ENCODE peak calls at places on chromosomes 12 and 14, in ten cellular contexts. J, I, O, H, Y, K, U, M, N and S are unnamed samples. For H3K36me3, the result is how much of the 10 kb centered on the place peaks cover.

GRCh38 chr14:65780566-65780965 is 368.0 kb downstream of the FUT8 start:
- DNase-seq in K (no peak), J (no peak), H (no peak), I (no peak), O (no peak), Y (no peak), M (no peak), N (no peak), U (no peak), S (no peak)

GRCh38 chr12:122847516-122847836 is 12.2 kb downstream of the HIP1R start:
- DNase-seq in M (no peak), H (no peak), J (no peak), Y (no peak), U (no peak), N (no peak), K (no peak), I (no peak), O (no peak), S (no peak)

GRCh38 chr12:53160673-53161072 is 19.8 kb upstream of the ZNF740 start:
- DNase-seq in I (no peak), U (peak), O (no peak), J (peak), Y (no peak), M (no peak), K (no peak), H (no peak), N (no peak), S (no peak)

GRCh38 chr14:89138846-89139245 is 278.2 kb downstream of the FOXN3 start:
- DNase-seq in M (no peak), O (no peak), I (no peak), K (no peak), U (no peak), J (no peak), H (no peak), Y (no peak), N (no peak), S (no peak)

GRCh38 chr12:57534991-57535543 is 11.9 kb downstream of the DCTN2 start:
- DNase-seq in H (no peak), M (no peak), K (no peak), U (no peak), O (no peak), I (no peak), N (no peak), Y (no peak), J (no peak), S (no peak)

GRCh38 chr12:10278104-10278503 is 29.6 kb upstream of the KLRD1 start:
- DNase-seq in Y (no peak), I (no peak), J (no peak), N (no peak), K (no peak), M (no peak), O (no peak), U (no peak), H (no peak), S (no peak)

GRCh38 chr12:100652488-100652887 is 79.0 kb downstream of the GAS2L3 start:
- DNase-seq in U (no peak), O (no peak), N (no peak), I (no peak), M (no peak), J (no peak), K (no peak), Y (no peak), H (no peak), S (no peak)

GRCh38 chr12:113102811-113103210 is 32.8 kb downstream of the RASAL1 start:
- DNase-seq in N (no peak), K (no peak), U (no peak), O (no peak), M (no peak), J (no peak), I (no peak), H (no peak), Y (no peak), S (no peak)

GRCh38 chr14:74551903-74552371 is 58.4 kb downstream of the ISCA2 start:
- DNase-seq in N (no peak), I (no peak), H (peak), K (no peak), O (peak), Y (no peak), U (peak), J (peak), M (no peak), S (no peak)

GRCh38 chr12:58253663-58254062 is 312.3 kb downstream of the ATP23 start:
- DNase-seq in O (no peak), M (no peak), Y (no peak), J (peak), K (peak), N (no peak), U (no peak), I (no peak), H (no peak), S (peak)

GRCh38 chr14:106823552-106823951 is 1297.2 kb downstream of the TMEM121 start:
- DNase-seq in M (no peak), K (no peak), N (no peak), U (no peak), Y (no peak), O (no peak), I (no peak), J (no peak), H (no peak), S (no peak)

GRCh38 chr12:93924367-93924766 is 224.0 kb upstream of the PLXNC1 start:
- DNase-seq in Y (no peak), U (no peak), I (no peak), J (no peak), H (no peak), N (no peak), M (peak), K (no peak), O (no peak), S (no peak)

GRCh38 chr14:92624764-92625163 is 111.2 kb downstream of the RIN3 start:
- DNase-seq in U (no peak), Y (no peak), J (no peak), K (no peak), N (no peak), O (no peak), H (no peak), M (no peak), I (no peak), S (no peak)

GRCh38 chr14:75879031-75879430 is 102.8 kb downstream of the TGFB3 start:
- DNase-seq in N (no peak), O (no peak), Y (no peak), J (peak), M (no peak), I (no peak), K (peak), H (no peak), U (no peak), S (peak)

GRCh38 chr12:54634795-54635194 is at the start of gene LACRT:
- DNase-seq in I (no peak), N (no peak), O (no peak), H (no peak), J (no peak), K (no peak), Y (no peak), U (no peak), M (no peak), S (no peak)

GRCh38 chr14:71362920-71363584 is 455.8 kb downstream of the PCNX1 start:
- DNase-seq in O (no peak), H (no peak), Y (no peak), I (no peak), J (peak), U (no peak), K (peak), N (no peak), M (no peak), S (no peak)

GRCh38 chr14:64971890-64972785 is at the start of gene RAB15:
- DNase-seq in J (peak), M (peak), O (peak), K (peak), Y (no peak), H (peak), N (peak), I (peak), U (peak), S (no peak)

GRCh38 chr12:105477873-105478272 is 147.4 kb downstream of the C12orf75 start:
- DNase-seq in H (peak), Y (no peak), U (no peak), O (no peak), J (no peak), I (no peak), M (no peak), N (no peak), K (no peak), S (no peak)

GRCh38 chr14:71358209-71358931 is 451.1 kb downstream of the PCNX1 start:
- DNase-seq in U (no peak), Y (no peak), I (no peak), K (no peak), H (no peak), M (no peak), O (no peak), N (no peak), J (no peak), S (no peak)

DNA sequence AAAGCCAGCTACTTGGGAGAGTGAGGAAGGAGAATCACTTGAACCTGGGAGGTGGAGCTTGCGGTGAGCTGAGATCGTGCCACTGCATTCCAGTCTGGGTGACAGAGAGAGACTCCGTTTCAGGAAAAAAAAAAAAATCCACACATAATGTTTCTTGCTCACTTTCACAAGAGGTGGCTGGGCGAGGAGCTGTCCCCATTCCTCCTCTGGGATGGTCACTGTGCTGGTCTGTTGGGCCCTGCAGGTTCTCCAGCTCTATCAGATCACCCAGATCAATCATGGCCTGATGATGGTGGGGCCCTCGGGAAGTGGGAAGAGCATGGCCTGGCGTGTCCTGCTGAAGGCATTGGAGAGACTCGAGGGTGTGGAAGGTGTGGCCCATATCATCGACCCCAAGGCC is 47.3 kb downstream of the DYNC1H1 start:
- DNase-seq in H (no peak), J (no peak), U (no peak), M (no peak), N (no peak), Y (no peak), K (no peak), I (no peak), O (no peak), S (no peak)
- H3K36me3 ChIP-seq in H (half or more), J (half or more), U (half or more), M (half or more), N (under half), Y (under half), K (half or more), I (half or more), O (half or more), S (half or more)

GRCh38 chr14:67472726-67473125 is 15.8 kb downstream of the TMEM229B start:
- DNase-seq in K (no peak), Y (no peak), I (no peak), J (no peak), H (no peak), O (no peak), U (no peak), N (no peak), M (no peak), S (no peak)
- H3K36me3 ChIP-seq in K (under half), Y (under half), I (under half), J (under half), H (under half), O (under half), U (under half), N (under half), M (under half), S (under half)

DNA sequence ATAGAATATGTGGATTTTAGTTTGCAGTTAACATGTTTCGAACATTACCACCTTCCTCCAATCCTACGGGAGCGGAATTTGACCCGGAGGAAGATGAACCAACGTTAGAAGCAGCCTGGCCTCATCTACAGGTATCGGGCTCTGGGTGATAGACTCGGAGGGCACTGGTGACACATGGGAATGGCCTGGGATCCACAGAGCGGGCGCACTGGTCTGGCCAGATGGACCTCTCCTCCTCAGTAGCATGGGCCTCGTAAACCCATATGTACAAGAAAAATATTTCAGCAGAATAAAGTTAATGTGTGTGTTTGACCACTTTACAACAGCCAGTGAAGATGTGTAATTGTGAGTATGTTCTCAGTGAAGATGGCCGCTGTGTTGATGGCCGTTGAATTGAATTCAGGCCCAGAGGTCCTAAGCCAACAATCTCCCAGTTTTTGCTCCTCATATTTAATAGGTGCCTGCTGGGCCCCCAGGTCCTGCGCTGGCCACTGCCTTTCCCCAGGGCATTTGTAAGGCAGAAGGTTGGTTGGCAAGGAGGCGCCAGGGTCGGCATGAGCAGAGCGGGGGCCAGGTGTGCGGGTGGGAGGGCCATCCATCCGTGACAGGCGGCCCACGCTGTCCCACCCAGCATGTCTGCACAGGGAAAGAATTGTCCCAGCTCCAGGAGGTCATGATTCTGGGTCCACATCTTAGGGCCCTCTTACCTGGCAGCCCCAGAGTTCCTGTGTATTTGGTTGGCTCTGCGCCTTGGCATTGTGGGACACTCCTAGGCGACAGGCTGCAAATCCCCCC is 82.0 kb upstream of the DYNC1H1 start:
- DNase-seq in Y (no peak), N (no peak), O (no peak), J (no peak), H (no peak), M (no peak), U (no peak), K (no peak), I (no peak), S (no peak)
- H3K36me3 ChIP-seq in Y (under half), N (under half), O (under half), J (under half), H (half or more), M (half or more), U (under half), K (under half), I (half or more), S (under half)

GRCh38 chr14:52325126-52325525 is 11.0 kb downstream of the PTGER2 start:
- DNase-seq in J (peak), H (no peak), K (peak), U (no peak), I (peak), N (peak), M (no peak), O (peak), Y (no peak), S (peak)
- H3K36me3 ChIP-seq in J (under half), H (under half), K (under half), U (under half), I (under half), N (under half), M (under half), O (under half), Y (under half), S (under half)

DNA sequence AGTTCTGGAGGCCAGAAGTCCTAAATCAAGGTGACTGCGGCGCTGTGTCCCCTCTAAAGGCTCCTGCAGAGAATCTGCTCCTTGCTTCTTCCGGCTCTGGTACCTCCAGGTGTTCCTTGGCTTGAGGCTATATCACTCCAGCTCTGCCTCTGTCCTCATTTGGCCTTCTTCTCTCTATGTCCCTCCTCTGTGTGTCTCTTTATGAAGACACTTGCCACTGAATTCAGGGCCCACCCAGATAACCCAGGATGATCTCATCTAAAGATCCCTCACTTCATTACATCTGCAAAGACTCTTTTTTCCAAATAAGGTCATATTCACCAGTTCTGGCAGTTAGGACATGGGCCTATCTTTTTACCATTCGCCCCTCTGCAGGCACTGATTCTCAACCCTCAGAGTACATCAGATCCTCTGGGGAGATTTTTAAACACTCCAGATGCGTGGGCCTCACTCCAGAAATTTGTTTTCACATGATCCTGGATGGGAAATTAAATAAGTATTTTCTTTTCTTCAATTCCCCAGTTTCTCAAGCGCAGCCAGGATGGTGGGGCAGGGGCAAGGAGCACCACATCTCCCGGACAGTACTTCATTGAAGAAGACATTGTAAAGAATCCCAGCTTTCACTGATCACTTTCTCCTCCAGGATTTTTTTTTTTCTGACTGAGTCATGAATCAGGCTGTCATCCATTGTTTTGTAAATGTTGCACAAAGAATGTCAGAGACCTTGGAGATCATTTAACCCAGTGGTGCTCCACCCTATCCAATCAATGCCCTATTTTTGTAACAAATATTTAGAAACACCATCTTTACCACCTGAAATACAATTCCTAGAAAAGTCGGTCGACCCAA is 27.4 kb downstream of the CRACR2A start:
- DNase-seq in K (peak), M (no peak), U (peak), H (no peak), N (no peak), O (no peak), I (no peak), J (peak), Y (peak), S (peak)
- H3K36me3 ChIP-seq in K (under half), M (under half), U (under half), H (under half), N (under half), O (under half), I (half or more), J (under half), Y (under half), S (under half)

GRCh38 chr14:93857500-93857899 is 69.2 kb upstream of the PRIMA1 start:
- DNase-seq in J (no peak), M (no peak), I (no peak), H (no peak), N (peak), O (no peak), Y (no peak), U (peak), K (peak), S (no peak)

GRCh38 chr14:93861846-93862641 is 65.1 kb upstream of the FAM181A start:
- DNase-seq in H (no peak), O (no peak), N (no peak), Y (no peak), K (no peak), U (no peak), I (no peak), M (no peak), J (no peak), S (no peak)

GRCh38 chr14:93859957-93860356 is 67.2 kb upstream of the FAM181A start:
- DNase-seq in K (peak), M (no peak), Y (no peak), J (peak), U (no peak), I (no peak), O (no peak), H (no peak), N (no peak), S (no peak)

GRCh38 chr14:93858896-93859295 is 68.2 kb upstream of the FAM181A start:
- DNase-seq in O (no peak), Y (no peak), J (no peak), N (no peak), I (no peak), U (no peak), K (no peak), M (no peak), H (no peak), S (no peak)

DNA sequence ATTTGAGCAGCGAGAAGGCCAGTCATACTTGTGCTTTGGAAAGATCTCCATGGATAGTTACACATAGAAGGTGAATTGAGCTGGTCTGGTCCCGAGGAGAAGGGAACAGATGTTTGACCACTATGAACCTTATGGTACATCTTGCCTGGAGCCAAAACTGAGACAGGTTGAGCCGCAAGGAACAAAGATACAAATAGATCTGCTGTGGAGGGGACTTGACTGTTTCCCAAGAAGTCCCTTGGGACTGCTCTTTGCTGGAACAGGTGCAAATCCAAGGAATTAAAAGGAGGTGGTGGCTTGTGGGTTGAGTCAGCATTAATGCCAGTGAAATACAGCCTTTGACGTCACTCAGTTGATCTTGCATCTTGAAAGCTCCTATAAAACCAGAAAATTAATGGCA is 68.8 kb upstream of the PRIMA1 start:
- DNase-seq in U (no peak), N (no peak), H (no peak), Y (no peak), O (no peak), J (no peak), M (no peak), I (no peak), K (no peak), S (no peak)
- H3K36me3 ChIP-seq in U (under half), N (under half), H (under half), Y (under half), O (under half), J (under half), M (under half), I (under half), K (under half), S (under half)

GRCh38 chr14:50740858-50741257 is 72.8 kb upstream of the SAV1 start:
- DNase-seq in O (no peak), J (peak), I (no peak), Y (no peak), U (no peak), M (no peak), K (peak), H (no peak), N (no peak), S (no peak)

GRCh38 chr14:50741571-50741970 is 73.5 kb upstream of the SAV1 start:
- DNase-seq in I (no peak), O (no peak), K (peak), Y (no peak), M (no peak), H (no peak), J (peak), N (no peak), U (no peak), S (peak)

GRCh38 chr14:50745401-50746058 is 77.4 kb upstream of the SAV1 start:
- DNase-seq in K (no peak), O (no peak), M (no peak), U (no peak), J (no peak), H (no peak), Y (no peak), N (no peak), I (no peak), S (peak)

GRCh38 chr14:50739186-50739585 is 71.1 kb upstream of the SAV1 start:
- DNase-seq in M (no peak), I (no peak), N (no peak), K (no peak), O (no peak), H (no peak), J (no peak), Y (no peak), U (no peak), S (no peak)

DNA sequence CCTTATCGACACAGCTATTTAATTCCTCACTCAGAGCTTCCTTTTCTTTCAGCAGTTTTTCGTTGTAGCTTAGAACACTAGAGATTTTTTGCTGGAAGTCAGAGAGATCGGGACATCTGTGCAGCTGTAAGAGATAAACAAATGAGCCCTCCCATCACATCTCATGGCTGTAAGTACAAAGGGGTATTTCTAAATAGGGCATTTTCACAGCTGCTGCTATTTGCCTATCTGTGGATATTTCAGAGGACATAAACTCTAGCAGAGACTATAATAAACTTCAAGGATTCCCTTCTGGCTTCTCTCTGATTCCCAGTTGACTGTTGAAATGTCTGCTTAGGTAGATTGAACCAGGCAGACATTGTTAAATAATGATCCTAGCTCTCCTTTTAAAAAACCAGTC is 76.1 kb upstream of the SAV1 start:
- DNase-seq in Y (no peak), O (no peak), N (no peak), J (no peak), I (no peak), M (no peak), K (no peak), H (no peak), U (no peak), S (no peak)
- H3K36me3 ChIP-seq in Y (under half), O (under half), N (under half), J (under half), I (half or more), M (under half), K (under half), H (half or more), U (under half), S (under half)

GRCh38 chr12:15632708-15633107 is 156.5 kb downstream of the EPS8 start:
- DNase-seq in I (no peak), J (peak), N (no peak), M (no peak), K (no peak), O (no peak), Y (no peak), H (no peak), U (no peak), S (no peak)
- H3K36me3 ChIP-seq in I (under half), J (under half), N (under half), M (under half), K (under half), O (under half), Y (under half), H (under half), U (under half), S (under half)